ENCODE peak calls at places on chromosomes 16 and 17, in eight cellular contexts. K is IMR-90, C is neural progenitor cell, I is fibroblast of lung, Z is MM.1S, E is neuronal stem cell, Y is GM23248, A is DND-41. B is an unnamed sample.

GRCh38 chr16:53817117-53817516 is 113.2 kb downstream of the FTO start:
- DNase-seq in C (no peak), Z (no peak), I (peak; percentile 95), E (no peak), Y (peak; percentile 95), A (no peak), K (peak; percentile 96), B (peak; percentile 87)

GRCh38 chr16:27966756-27967155 is 96.8 kb downstream of the GSG1L start:
- DNase-seq in E (no peak), Z (no peak), I (no peak), A (no peak), K (no peak), Y (no peak), C (no peak), B (no peak)

GRCh38 chr16:743794-744500 is 3.1 kb upstream of the CIAO3 start:
- DNase-seq in K (no peak), Z (no peak), Y (no peak), C (no peak), I (no peak), A (peak; percentile 42), E (no peak), B (no peak)

GRCh38 chr16:15642557-15643452 is at the start of gene MARF1:
- DNase-seq in K (peak; percentile 90), Y (peak; percentile 98), Z (peak; percentile 96), C (peak; percentile 98), E (peak; percentile 96), I (peak; percentile 93), A (peak; percentile 98), B (peak; percentile 96)

GRCh38 chr17:18988546-18989173 is 15.9 kb downstream of the FAM83G start:
- DNase-seq in Z (no peak), E (no peak), I (no peak), C (no peak), K (no peak), Y (no peak), A (no peak), B (no peak)

GRCh38 chr17:19003966-19004600 is 481 bp downstream of the FAM83G start:
- DNase-seq in C (peak; percentile 70), K (peak; percentile 36), Z (peak; percentile 10), I (peak; percentile 17), E (peak; percentile 32), A (no peak), Y (peak; percentile 82), B (peak; percentile 54)

GRCh38 chr17:21228845-21229244 is 14.9 kb upstream of the TMEM11 start:
- DNase-seq in Y (no peak), E (no peak), K (no peak), A (no peak), I (no peak), Z (no peak), C (no peak), B (no peak)

GRCh38 chr17:70454377-70454776 is 285.0 kb downstream of the KCNJ2 start:
- DNase-seq in Y (no peak), A (no peak), K (no peak), E (no peak), C (no peak), Z (no peak), I (no peak), B (no peak)

GRCh38 chr17:17555906-17556305 is 35.6 kb downstream of the PEMT start:
- DNase-seq in K (no peak), E (no peak), Y (no peak), C (no peak), Z (no peak), I (no peak), A (no peak), B (no peak)

GRCh38 chr16:19701091-19701490 is 16.9 kb downstream of the KNOP1 start:
- DNase-seq in C (no peak), K (peak; percentile 24), E (no peak), I (no peak), Z (no peak), A (no peak), Y (peak; percentile 43), B (no peak)

GRCh38 chr17:76659928-76660614 is 16.5 kb upstream of the ST6GALNAC1 start:
- DNase-seq in K (no peak), I (peak; percentile 16), Z (no peak), C (no peak), Y (peak; percentile 48), A (no peak), E (no peak), B (no peak)

GRCh38 chr17:44066204-44066930 is at the start of gene LSM12:
- DNase-seq in Y (peak; percentile 94), K (peak; percentile 88), C (peak; percentile 96), I (peak; percentile 88), A (peak; percentile 94), Z (peak; percentile 90), E (peak; percentile 90), B (peak; percentile 89)

GRCh38 chr17:2023692-2024571 is 1.2 kb downstream of the RTN4RL1 start:
- DNase-seq in E (peak; percentile 93), C (peak; percentile 99), A (no peak), Y (peak; percentile 58), I (peak; percentile 60), K (peak; percentile 41), Z (no peak), B (peak; percentile 37)

GRCh38 chr16:17389392-17389791 is 81.4 kb downstream of the XYLT1 start:
- DNase-seq in K (peak; percentile 79), Y (peak; percentile 90), E (no peak), A (no peak), I (no peak), C (no peak), Z (no peak), B (peak; percentile 55)

GRCh38 chr16:17351471-17352045 is 119.2 kb downstream of the XYLT1 start:
- DNase-seq in I (no peak), E (no peak), C (no peak), Z (no peak), Y (no peak), A (no peak), K (no peak), B (no peak)

GRCh38 chr17:63497708-63498483 is 21.0 kb downstream of the ACE start:
- DNase-seq in C (peak; percentile 60), I (no peak), Z (peak; percentile 15), A (peak; percentile 38), K (peak; percentile 13), E (no peak), Y (no peak), B (no peak)

GRCh38 chr17:15432807-15433547 is 34.4 kb downstream of the CDRT4 start:
- DNase-seq in I (peak; percentile 95), Z (no peak), A (no peak), Y (peak; percentile 56), C (no peak), K (peak; percentile 93), E (no peak), B (no peak)

GRCh38 chr17:44971776-44972483 is 3.8 kb upstream of the C1QL1 start:
- DNase-seq in E (no peak), I (peak; percentile 24), C (no peak), A (no peak), Y (peak; percentile 83), Z (no peak), K (peak; percentile 72), B (peak; percentile 94)

GRCh38 chr17:43720311-43721060 is 38.1 kb downstream of the SOST start:
- DNase-seq in Z (peak; percentile 57), I (peak; percentile 59), A (peak; percentile 78), K (peak; percentile 43), C (peak; percentile 86), Y (peak; percentile 83), E (peak; percentile 68), B (peak; percentile 51)

GRCh38 chr16:3637371-3637923 is 17.0 kb upstream of the DNASE1 start:
- DNase-seq in E (no peak), Y (no peak), C (no peak), I (no peak), K (peak; percentile 8), Z (peak; percentile 57), A (peak; percentile 74), B (no peak)

GRCh38 chr16:12387786-12388185 is 411.3 kb downstream of the SNX29 start:
- DNase-seq in K (no peak), C (no peak), Z (no peak), Y (no peak), E (no peak), I (no peak), A (no peak), B (no peak)

DNA sequence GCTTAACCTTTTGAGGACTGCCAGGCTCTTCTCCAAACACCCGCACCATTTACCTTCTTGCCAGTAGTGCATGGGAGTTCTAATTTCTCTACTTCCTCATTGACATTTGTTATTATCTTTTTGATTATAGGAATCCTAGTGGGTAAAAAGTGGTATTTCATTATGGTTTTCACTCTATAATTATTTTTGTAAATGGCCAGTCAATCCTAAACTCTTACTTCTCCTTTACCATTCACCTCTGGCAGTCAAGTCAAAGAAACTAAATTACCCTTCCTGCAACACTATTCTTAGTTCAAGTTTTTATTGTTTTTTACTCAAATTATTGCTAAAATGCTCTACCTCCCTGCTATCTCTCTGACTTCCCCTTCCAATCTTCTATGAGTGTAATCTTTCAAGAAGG is 29.8 kb upstream of the ANKFY1 start:
- DNase-seq in I (no peak), Y (no peak), E (no peak), C (no peak), A (no peak), K (no peak), Z (no peak), B (no peak)
- H3K4me3 ChIP-seq in I (no peak overlapping the region), Y (no peak overlapping the region), E (no peak overlapping the region), C (no peak overlapping the region), A (no peak overlapping the region), K (no peak overlapping the region), Z (no peak overlapping the region), B (no peak overlapping the region)

GRCh38 chr16:70696368-70696767 is 10.5 kb upstream of the MTSS2 start:
- DNase-seq in Y (no peak), I (no peak), E (no peak), Z (no peak), A (no peak), K (no peak), C (no peak), B (no peak)
- H3K9ac ChIP-seq in Y (no peak overlapping the region), I (no peak overlapping the region), E (no peak overlapping the region), Z (no peak overlapping the region), A (no peak overlapping the region), K (no peak overlapping the region), C (no peak overlapping the region), B (no peak overlapping the region)

DNA sequence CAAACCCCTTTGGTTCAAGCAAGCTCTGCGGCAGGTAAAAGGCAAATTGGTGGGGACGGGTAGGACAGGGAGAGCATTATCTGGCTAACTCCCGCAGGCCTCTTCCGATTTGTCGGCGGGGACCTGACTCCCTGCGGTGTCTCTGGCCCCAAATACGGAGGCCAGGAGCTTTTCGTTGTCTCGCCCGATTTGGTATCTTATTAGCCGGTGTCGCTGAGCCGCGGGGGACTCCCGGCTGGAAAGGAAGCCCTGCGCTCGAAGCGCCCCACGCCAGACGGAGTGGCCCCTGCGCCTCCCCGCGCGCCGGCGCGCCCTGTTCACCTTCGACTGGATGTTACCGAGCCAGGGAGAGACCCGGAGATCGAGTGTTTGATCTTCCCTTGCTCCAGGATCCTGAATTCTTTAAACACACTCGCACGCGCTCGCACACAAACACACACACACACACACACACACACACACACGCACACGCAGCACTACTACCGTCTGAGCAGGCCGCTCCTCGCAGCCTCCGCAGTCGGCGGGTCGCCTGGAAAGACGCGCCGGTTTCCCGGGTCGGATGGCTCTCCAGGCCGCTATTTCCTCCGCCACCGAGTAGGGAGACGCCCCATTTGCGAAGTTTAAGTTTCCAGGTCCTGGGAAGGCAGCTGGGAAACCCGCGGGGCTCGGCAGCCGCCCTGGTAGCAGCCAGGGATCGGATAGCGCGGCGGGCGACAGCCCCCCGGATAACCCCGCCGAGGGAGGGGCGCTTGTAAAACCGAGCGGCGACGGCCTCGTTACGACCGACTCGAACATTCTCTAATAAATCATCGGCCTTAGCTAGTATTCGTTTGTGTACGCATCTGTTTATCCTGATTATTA is 3.3 kb downstream of the PRAC1 start:
- DNase-seq in Y (no peak), C (peak; percentile 64), Z (no peak), A (no peak), E (no peak), I (no peak), K (no peak), B (no peak)
- H3K4me3 ChIP-seq in Y (no peak overlapping the region), C (no peak overlapping the region), Z (no peak overlapping the region), A (no peak overlapping the region), E (no peak overlapping the region), I (no peak overlapping the region), K (no peak overlapping the region), B (no peak overlapping the region)

GRCh38 chr16:88967800-88968588 is 9.0 kb downstream of the CBFA2T3 start:
- DNase-seq in Y (no peak), C (no peak), K (no peak), E (no peak), A (peak; percentile 44), Z (peak; percentile 88), I (no peak), B (no peak)
- H3K9ac ChIP-seq in Y (no peak overlapping the region), C (no peak overlapping the region), K (no peak overlapping the region), E (peak overlapping the region; percentile 54), A (no peak overlapping the region), Z (peak overlapping the region; percentile 67), I (no peak overlapping the region), B (no peak overlapping the region)